ENCODE peak calls at places on chromosomes 2 and 18, in ten cellular contexts. W is SK-N-SH, F is neural progenitor cell, B is H9, N is astrocyte, G is OCI-LY7, Y is IMR-90, P is GM12878, M is mammary epithelial cell, D is keratinocyte. I is an unnamed sample.
A peak's percentile ranks its signal among the peaks of the same experiment; 100 is the strongest.

GRCh38 chr18:57733861-57734260 is 69.3 kb downstream of the ATP8B1 start:
- DNase-seq in N (no peak), D (no peak), F (no peak), P (no peak), W (no peak), M (no peak), G (no peak), B (no peak), Y (no peak), I (no peak)

GRCh38 chr2:157184161-157184910 is 73.2 kb upstream of the GALNT5 start:
- DNase-seq in N (peak; percentile 66), D (no peak), Y (peak; percentile 71), F (no peak), M (peak; percentile 68), G (no peak), B (no peak), P (no peak), W (no peak), I (no peak)

GRCh38 chr2:8320305-8320704 is 361.6 kb upstream of the ID2 start:
- DNase-seq in P (no peak), M (no peak), G (no peak), W (no peak), Y (no peak), B (no peak), F (no peak), D (no peak), N (no peak), I (no peak)

GRCh38 chr18:78861116-78861515 is 118.5 kb upstream of the SALL3 start:
- DNase-seq in D (no peak), M (no peak), Y (no peak), P (no peak), W (no peak), G (no peak), B (no peak), N (no peak), F (no peak), I (no peak)

GRCh38 chr2:43029186-43029585 is 197.2 kb downstream of the ZFP36L2 start:
- DNase-seq in B (no peak), P (no peak), M (no peak), N (no peak), Y (no peak), G (no peak), F (no peak), D (no peak), W (no peak), I (no peak)

GRCh38 chr2:227164745-227165350 is 424 bp downstream of the COL4A3 start:
- DNase-seq in F (peak; percentile 52), M (no peak), B (peak; percentile 55), D (no peak), N (no peak), W (peak; percentile 28), Y (no peak), G (peak; percentile 63), P (no peak), I (peak; percentile 33)

GRCh38 chr18:44899832-44900231 is 219.1 kb downstream of the SETBP1 start:
- DNase-seq in B (no peak), F (no peak), Y (no peak), M (no peak), G (no peak), N (no peak), W (no peak), D (no peak), P (no peak), I (no peak)

GRCh38 chr2:143451622-143452021 is 322.4 kb downstream of the ARHGAP15 start:
- DNase-seq in P (no peak), W (no peak), M (peak; percentile 31), F (no peak), D (no peak), B (no peak), Y (peak; percentile 41), N (peak; percentile 77), G (no peak), I (no peak)

GRCh38 chr2:529425-529824 is 147.8 kb downstream of the TMEM18 start:
- DNase-seq in M (no peak), B (no peak), W (peak; percentile 85), P (no peak), D (no peak), N (no peak), Y (peak; percentile 1), F (peak; percentile 73), G (peak; percentile 26), I (peak; percentile 64)

GRCh38 chr2:242030858-242031257 is 161.3 kb downstream of the RTP5 start:
- DNase-seq in Y (no peak), W (no peak), G (no peak), P (no peak), D (no peak), F (no peak), M (no peak), B (peak; percentile 10), N (no peak), I (no peak)

GRCh38 chr18:44678725-44679055 is 2.0 kb upstream of the SETBP1 start:
- DNase-seq in F (no peak), D (no peak), N (no peak), P (no peak), W (no peak), B (no peak), G (no peak), M (no peak), Y (no peak), I (no peak)

GRCh38 chr2:20365249-20365817 is 14.7 kb upstream of the PUM2 start:
- DNase-seq in D (no peak), P (peak; percentile 95), F (no peak), B (no peak), Y (peak; percentile 87), N (peak; percentile 61), M (peak; percentile 85), W (no peak), G (no peak), I (peak; percentile 80)

GRCh38 chr2:200308421-200309295 is 2.2 kb downstream of the SPATS2L start:
- DNase-seq in P (no peak), Y (peak; percentile 63), G (peak; percentile 7), W (no peak), N (peak; percentile 41), F (peak; percentile 37), D (no peak), B (no peak), M (peak; percentile 25), I (no peak)

GRCh38 chr2:191688934-191689695 is 11.2 kb downstream of the NABP1 start:
- DNase-seq in G (no peak), P (no peak), B (no peak), N (peak; percentile 89), M (peak; percentile 85), W (no peak), F (no peak), D (no peak), Y (peak; percentile 80), I (peak; percentile 88)

GRCh38 chr2:232699110-232699509 is 2.0 kb downstream of the GIGYF2 start:
- DNase-seq in P (no peak), Y (no peak), G (no peak), F (peak; percentile 34), M (peak; percentile 6), B (no peak), W (peak; percentile 30), N (no peak), D (no peak), I (no peak)
- H4K20me1 ChIP-seq in P (no peaks in the 10 kb centered on the region), Y (peaks cover 29% of the 10 kb centered on the region), G (peaks cover 8% of the 10 kb centered on the region), F (peaks cover 52% of the 10 kb centered on the region), M (no peaks in the 10 kb centered on the region), B (no peaks in the 10 kb centered on the region), W (peaks cover 23% of the 10 kb centered on the region), N (peaks cover 52% of the 10 kb centered on the region), D (peaks cover 3% of the 10 kb centered on the region), I (peaks cover 43% of the 10 kb centered on the region)

GRCh38 chr18:63158676-63159291 is 160.8 kb downstream of the BCL2 start:
- DNase-seq in Y (no peak), B (no peak), G (no peak), W (no peak), M (no peak), F (no peak), N (no peak), D (no peak), P (peak; percentile 92), I (no peak)

GRCh38 chr18:63160172-63160995 is 159.2 kb downstream of the BCL2 start:
- DNase-seq in M (no peak), P (peak; percentile 62), N (no peak), B (no peak), F (no peak), Y (no peak), D (no peak), G (no peak), W (no peak), I (no peak)

GRCh38 chr18:63161032-63161727 is 158.4 kb downstream of the BCL2 start:
- DNase-seq in F (no peak), W (no peak), B (no peak), Y (no peak), D (no peak), N (no peak), G (peak; percentile 42), P (peak; percentile 92), M (no peak), I (no peak)

GRCh38 chr18:63158012-63158631 is 161.4 kb downstream of the BCL2 start:
- DNase-seq in M (no peak), D (no peak), Y (no peak), B (no peak), N (no peak), F (no peak), P (no peak), W (no peak), G (no peak), I (no peak)

DNA sequence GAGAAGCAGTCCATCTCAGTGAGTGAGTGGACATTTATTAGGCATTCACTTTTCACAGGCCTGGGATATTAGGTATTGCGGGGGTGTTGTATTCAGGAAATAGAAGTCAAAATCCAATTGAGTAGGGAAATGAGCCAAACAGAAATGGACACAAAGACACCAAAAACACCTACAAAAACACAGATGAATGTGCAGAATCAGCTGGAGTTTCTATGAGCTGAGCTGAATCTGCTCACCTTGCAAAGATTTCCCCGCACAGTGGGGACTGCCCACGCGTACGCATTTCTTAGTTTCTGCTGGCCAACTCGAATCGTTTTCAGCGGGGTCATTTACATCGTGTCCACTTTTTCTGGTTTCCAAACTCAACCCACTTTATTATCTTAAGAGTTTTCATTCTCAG is 160.0 kb downstream of the BCL2 start:
- DNase-seq in F (no peak), D (no peak), M (no peak), G (no peak), N (no peak), B (no peak), W (no peak), P (peak; percentile 67), Y (no peak), I (no peak)
- TF ChIP-seq CTCF in F (no peak), D (no peak), M (no peak), G (no peak), N (no peak), B (no peak), W (no peak), P (no peak), Y (no peak), I (no peak)

DNA sequence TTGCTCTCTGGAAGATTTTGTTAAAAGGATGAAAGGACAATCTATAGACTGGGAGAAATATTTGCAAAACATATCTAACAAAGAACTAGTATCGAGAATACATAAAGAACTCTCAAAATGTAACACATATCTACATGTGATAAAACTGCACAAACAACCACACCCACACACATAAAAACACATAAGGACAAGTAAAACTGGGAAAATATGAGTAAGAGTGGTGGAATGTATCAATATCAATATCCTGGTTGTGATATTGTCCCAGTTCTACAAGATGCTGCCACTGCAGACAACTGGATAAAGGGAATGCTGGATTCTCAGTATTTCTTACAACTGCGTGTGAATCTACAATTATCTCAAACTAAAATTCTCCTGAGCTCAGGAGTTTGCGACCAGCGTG is 9.3 kb downstream of the VPS4B start:
- DNase-seq in M (no peak), G (no peak), B (no peak), W (no peak), N (no peak), P (no peak), Y (no peak), D (no peak), F (no peak), I (no peak)
- H4K20me1 ChIP-seq in M (no peaks in the 10 kb centered on the region), G (no peaks in the 10 kb centered on the region), B (no peaks in the 10 kb centered on the region), W (peaks cover 8% of the 10 kb centered on the region), N (peaks cover 67% of the 10 kb centered on the region), P (peaks cover 2% of the 10 kb centered on the region), Y (peaks cover 35% of the 10 kb centered on the region), D (no peaks in the 10 kb centered on the region), F (peaks cover 8% of the 10 kb centered on the region), I (peaks cover 35% of the 10 kb centered on the region)

GRCh38 chr2:98521266-98521665 is 76.6 kb downstream of the INPP4A start:
- DNase-seq in Y (no peak), G (no peak), D (no peak), B (no peak), F (no peak), M (no peak), P (no peak), W (no peak), N (no peak), I (no peak)
- TF ChIP-seq CTCF in Y (no peak), G (no peak), D (no peak), B (no peak), F (no peak), M (no peak), P (no peak), W (no peak), N (no peak), I (no peak)

I was measured in PC-9.